ENCODE peak calls at places on chromosomes 2 and 18, in four cellular contexts. O, T, S and Q are unnamed samples.

GRCh38 chr2:61722311-61722710 is 131.5 kb downstream of the FAM161A start:
- DNase-seq in S (no peak), O (no peak), T (no peak), Q (no peak)

GRCh38 chr18:3440340-3440739 is 9.6 kb upstream of the TGIF1 start:
- DNase-seq in O (no peak), S (no peak), T (no peak), Q (no peak)

GRCh38 chr2:204842731-204843490 is 297.6 kb downstream of the PARD3B start:
- DNase-seq in S (no peak), O (no peak), T (no peak), Q (no peak)

GRCh38 chr2:48305569-48305968 is 224.4 kb upstream of the STON1 start:
- DNase-seq in S (no peak), O (no peak), T (peak; percentile 43), Q (no peak)

GRCh38 chr2:171480908-171481307 is 41.4 kb upstream of the CYBRD1 start:
- DNase-seq in S (no peak), O (no peak), T (no peak), Q (no peak)

GRCh38 chr18:28512357-28512756 is 335.4 kb upstream of the CDH2 start:
- DNase-seq in O (peak; percentile 1), T (no peak), S (no peak), Q (no peak)

GRCh38 chr18:43158381-43158780 is 42.9 kb upstream of the RIT2 start:
- DNase-seq in T (no peak), O (no peak), S (no peak), Q (no peak)

GRCh38 chr2:169767243-169767888 is 31.3 kb upstream of the SSB start:
- DNase-seq in S (peak; percentile 54), O (no peak), T (peak; percentile 63), Q (peak; percentile 31)

GRCh38 chr2:218852911-218853667 is 6.5 kb upstream of the WNT6 start:
- DNase-seq in O (no peak), T (peak; percentile 61), S (peak; percentile 52), Q (peak; percentile 83)

GRCh38 chr2:111071480-111072143 is 49.1 kb upstream of the BCL2L11 start:
- DNase-seq in T (no peak), O (peak; percentile 35), S (no peak), Q (no peak)
- TF ChIP-seq ESRRA in T (no peak), O (no peak), S (no peak), Q (no peak)

DNA sequence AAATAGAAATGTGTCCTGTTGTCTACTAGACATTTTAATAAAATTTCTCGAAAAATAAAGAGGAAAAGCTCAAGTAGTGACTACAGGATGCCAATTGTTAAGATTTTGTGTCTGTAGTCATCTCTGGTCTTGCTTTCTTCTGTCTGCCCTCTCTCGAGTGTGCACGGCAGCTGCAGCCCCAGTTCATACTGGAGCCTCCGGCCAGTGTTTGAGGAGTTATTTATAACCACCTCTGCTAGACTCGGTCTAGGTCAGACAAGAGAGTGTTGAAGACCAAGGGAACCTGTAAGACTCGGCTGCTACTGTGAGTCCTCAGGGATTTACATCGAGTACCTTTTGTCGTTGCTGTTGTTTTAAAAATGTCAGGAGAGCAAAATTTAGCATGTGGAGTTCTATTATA is 810.1 kb upstream of the POU3F3 start:
- DNase-seq in S (no peak), T (no peak), O (no peak), Q (no peak)
- TF ChIP-seq NR2C2 in S (no peak), T (no peak), O (no peak), Q (no peak)

DNA sequence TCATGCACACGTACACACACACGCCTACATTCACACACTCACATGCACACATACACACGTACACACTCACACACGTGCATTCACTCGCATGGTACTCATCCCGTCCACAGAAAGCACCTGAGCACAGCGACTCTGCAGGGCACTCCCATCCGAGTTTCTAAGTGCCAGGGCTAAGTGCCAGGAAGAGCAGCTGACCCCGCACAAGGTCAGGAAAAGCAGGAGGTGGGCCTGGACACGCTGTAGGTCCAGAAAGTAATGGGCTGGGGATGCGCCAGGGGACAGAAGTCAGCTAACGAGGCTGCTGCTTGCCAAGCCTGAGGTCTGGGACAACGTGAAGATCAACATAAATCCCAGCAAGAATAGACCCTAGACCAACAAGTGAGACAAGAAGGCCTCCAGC is 15.8 kb downstream of the ADI1 start:
- DNase-seq in O (no peak), T (no peak), S (no peak), Q (no peak)
- TF ChIP-seq ESRRA in O (no peak), T (no peak), S (no peak), Q (no peak)

GRCh38 chr2:231612199-231613053 is 19.8 kb downstream of the TEX44 start:
- DNase-seq in T (peak; percentile 80), S (peak; percentile 87), O (peak; percentile 75), Q (peak; percentile 96)

GRCh38 chr2:231614559-231615057 is 21.9 kb downstream of the TEX44 start:
- DNase-seq in O (no peak), S (no peak), T (no peak), Q (no peak)

GRCh38 chr2:231613655-231614558 is 21.2 kb downstream of the TEX44 start:
- DNase-seq in S (peak; percentile 66), T (peak; percentile 83), O (peak; percentile 93), Q (peak; percentile 91)

GRCh38 chr2:231611273-231612198 is 18.9 kb downstream of the TEX44 start:
- DNase-seq in O (no peak), S (peak; percentile 55), T (peak; percentile 59), Q (peak; percentile 63)

DNA sequence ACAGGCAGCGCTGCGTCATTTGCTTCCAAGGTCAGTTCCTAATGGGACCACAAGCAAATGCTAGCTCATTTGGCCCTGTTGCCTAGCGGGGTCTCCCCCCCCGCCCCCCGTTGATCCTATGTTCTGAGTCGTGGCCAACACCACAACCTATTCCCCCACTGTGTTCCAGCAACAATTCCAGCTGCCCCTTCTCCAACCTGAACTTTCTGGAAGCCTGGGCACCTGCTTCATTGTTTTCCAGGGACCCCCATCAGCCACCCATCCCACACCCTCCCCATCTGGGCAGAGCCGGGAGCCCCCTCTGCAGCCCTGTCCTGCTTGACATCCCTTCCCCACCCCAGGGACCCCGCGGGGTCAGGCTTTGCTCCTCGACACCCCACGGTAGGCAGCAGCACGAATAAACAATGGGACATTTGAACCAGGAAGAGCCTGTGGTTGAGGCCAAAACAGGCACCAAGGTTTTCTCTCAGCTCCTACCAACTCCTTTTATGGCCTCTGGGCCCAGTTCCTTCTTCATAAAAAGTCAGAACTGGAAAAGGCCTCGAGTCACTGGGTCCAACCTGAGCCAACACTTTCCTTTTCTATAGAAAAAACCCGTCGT is 20.5 kb downstream of the TEX44 start:
- DNase-seq in T (peak; percentile 42), O (no peak), S (no peak), Q (no peak)
- TF ChIP-seq NR2C2 in T (no peak), O (no peak), S (no peak), Q (no peak)

GRCh38 chr2:106096446-106097369 is 97.4 kb downstream of the UXS1 start:
- DNase-seq in T (no peak), S (no peak), O (no peak), Q (no peak)

GRCh38 chr2:106099691-106100090 is 94.4 kb downstream of the UXS1 start:
- DNase-seq in T (no peak), O (no peak), S (no peak), Q (no peak)

GRCh38 chr2:106098664-106099063 is 95.4 kb downstream of the UXS1 start:
- DNase-seq in O (no peak), T (no peak), S (no peak), Q (no peak)

GRCh38 chr2:106097370-106098000 is 96.6 kb downstream of the UXS1 start:
- DNase-seq in S (no peak), T (no peak), O (no peak), Q (peak; percentile 37)

GRCh38 chr2:106098081-106098480 is 96.0 kb downstream of the UXS1 start:
- DNase-seq in O (no peak), T (peak; percentile 13), S (peak; percentile 50), Q (peak; percentile 41)
- TF ChIP-seq ESRRA in O (no peak), T (no peak), S (no peak), Q (no peak)

DNA sequence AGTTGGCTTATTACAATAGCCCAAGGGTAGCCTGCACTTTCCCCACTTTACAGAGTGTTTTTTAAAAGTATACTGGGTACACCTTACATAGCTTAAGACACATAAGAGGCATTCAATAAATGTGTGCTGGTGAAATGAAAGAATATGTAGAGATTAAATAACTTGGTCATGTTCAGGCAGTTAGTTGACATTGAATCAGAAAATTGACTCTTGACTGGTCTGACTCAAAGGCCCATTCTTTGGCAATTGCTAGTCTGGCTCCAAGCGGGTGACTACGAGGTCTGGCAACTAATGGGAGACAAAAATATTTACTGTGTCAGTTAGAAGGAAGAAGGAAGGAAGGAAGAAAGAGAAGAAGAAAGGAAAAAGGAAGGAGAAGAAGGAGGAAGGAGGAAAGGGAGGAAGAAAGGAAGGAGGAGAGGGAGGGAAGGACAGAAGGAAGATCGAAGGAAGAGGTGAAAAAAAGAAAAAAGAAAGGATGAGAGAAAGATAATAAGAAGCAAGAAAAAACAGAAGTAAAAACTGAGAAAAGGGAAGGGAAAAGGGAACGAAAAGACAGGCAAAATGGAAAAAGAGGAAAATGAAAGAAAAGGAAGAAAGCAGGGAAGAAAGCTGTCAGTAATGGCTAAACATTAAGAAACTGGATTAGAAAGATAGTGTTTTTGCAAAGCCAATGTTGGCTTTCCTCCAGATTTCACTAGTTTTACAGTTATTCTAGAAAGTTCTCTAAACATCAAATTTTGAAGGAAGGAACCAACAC is 286.5 kb upstream of the TRIB2 start:
- DNase-seq in O (no peak), T (no peak), S (no peak), Q (no peak)
- TF ChIP-seq NR2C2 in O (no peak), T (no peak), S (no peak), Q (no peak)

DNA sequence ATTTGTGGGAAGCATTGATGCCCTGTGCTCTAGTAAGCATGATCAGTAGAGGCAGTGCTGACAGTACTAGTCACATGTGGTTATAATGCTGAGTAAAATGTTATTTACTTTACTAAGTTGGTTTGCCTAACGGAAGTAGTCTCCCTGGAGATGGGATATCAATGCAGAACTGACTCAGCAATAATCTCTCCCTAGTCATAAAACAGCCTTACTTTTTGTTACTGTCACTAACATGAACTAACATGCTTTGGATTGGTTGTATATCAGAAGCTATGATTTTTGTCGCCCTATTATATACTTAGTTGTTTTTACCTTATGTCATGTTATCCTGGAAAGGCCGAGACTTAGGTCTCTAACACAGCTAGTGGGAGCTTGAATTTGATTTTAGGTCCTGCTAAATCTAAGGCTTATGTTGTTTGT is 166.6 kb downstream of the MCFD2 start:
- DNase-seq in S (peak; percentile 25), O (no peak), T (peak; percentile 73), Q (no peak)
- TF ChIP-seq ESRRA in S (no peak), O (no peak), T (no peak), Q (no peak)

DNA sequence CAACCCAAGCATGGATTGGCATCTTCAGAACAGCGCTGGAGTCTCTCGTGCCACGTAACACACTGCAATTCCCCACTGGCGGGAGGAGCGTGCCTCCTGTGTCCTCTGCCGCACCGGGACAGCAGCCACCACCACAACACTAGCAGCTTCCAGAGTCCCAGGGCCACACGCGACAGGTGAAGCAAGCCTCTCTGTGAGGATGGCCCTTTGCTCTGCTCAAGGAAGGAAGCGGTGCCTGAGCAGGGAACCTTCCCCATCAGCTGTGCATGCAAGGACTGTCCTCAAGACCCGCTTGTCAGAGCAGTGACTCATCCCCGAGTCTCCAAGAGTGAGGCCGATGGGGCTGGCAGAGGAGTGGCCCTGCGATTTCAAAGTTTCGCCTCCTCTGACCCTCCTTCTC is 44.0 kb downstream of the TTC32 start:
- DNase-seq in S (no peak), O (no peak), T (no peak), Q (no peak)
- TF ChIP-seq NR2C2 in S (no peak), O (no peak), T (no peak), Q (no peak)